ENCODE peak calls at places on chromosomes 13 and 19, in seven cellular contexts. I is upper lobe of left lung; G is lower lobe of right lung; H is Right ventricle myocardium superior; C is activated naive CD8-positive, alpha-beta T cell treated with anti-CD3 and anti-CD28 coated beads, Interleukin-2, amount 50 U/mL, for 24 hours; Q is mucosa of descending colon; D is activated B cell treated with CpG ODN at 0.5 μM for 24 hours. U is an unnamed sample.

GRCh38 chr19:28472843-28473242 is 740.1 kb downstream of the UQCRFS1 start:
- ATAC-seq in I (no peak), D (no peak), G (peak), Q (peak), C (no peak), H (peak), U (no peak)

GRCh38 chr13:80214050-80214449 is 126.9 kb downstream of the SPRY2 start:
- ATAC-seq in I (peak), G (peak), Q (no peak), C (no peak), D (no peak), H (no peak), U (no peak)

GRCh38 chr13:42594577-42595571 is 20.9 kb downstream of the TNFSF11 start:
- ATAC-seq in C (no peak), G (peak), I (no peak), H (peak), Q (peak), D (peak), U (peak)

GRCh38 chr13:72850959-72851677 is 69.2 kb downstream of the PIBF1 start:
- ATAC-seq in Q (peak), D (no peak), C (no peak), G (no peak), H (no peak), I (no peak), U (no peak)

GRCh38 chr13:22041741-22042140 is 370.9 kb downstream of the FGF9 start:
- ATAC-seq in D (no peak), H (no peak), G (no peak), I (no peak), C (peak), Q (no peak), U (no peak)

GRCh38 chr13:40940841-40941240 is 78.3 kb downstream of the ELF1 start:
- ATAC-seq in D (no peak), I (no peak), G (peak), Q (no peak), C (no peak), H (peak), U (no peak)

GRCh38 chr19:9863759-9864158 is 28.6 kb downstream of the PIN1 start:
- ATAC-seq in D (no peak), Q (no peak), C (peak), I (no peak), G (no peak), H (no peak), U (no peak)

GRCh38 chr13:21901772-21902708 is 231.2 kb downstream of the FGF9 start:
- ATAC-seq in H (peak), Q (peak), G (peak), I (peak), C (no peak), D (no peak), U (no peak)

GRCh38 chr13:87057807-87058520 is 613.2 kb upstream of the SLITRK5 start:
- ATAC-seq in D (no peak), Q (peak), H (no peak), I (no peak), G (no peak), C (no peak), U (no peak)

GRCh38 chr19:3285647-3286176 is 61.3 kb downstream of the CELF5 start:
- ATAC-seq in D (peak), Q (peak), G (peak), C (no peak), I (no peak), H (peak), U (peak)

GRCh38 chr13:94706854-94707399 is 5.4 kb downstream of the SOX21 start:
- ATAC-seq in G (no peak), C (no peak), D (no peak), I (no peak), Q (no peak), H (no peak), U (no peak)

GRCh38 chr19:39568604-39569003 is 28.6 kb upstream of the EID2 start:
- ATAC-seq in D (no peak), H (no peak), I (no peak), C (no peak), G (peak), Q (no peak), U (no peak)

GRCh38 chr13:112943309-112944125 is 25.5 kb upstream of the MCF2L start:
- ATAC-seq in G (peak), Q (peak), H (peak), D (peak), C (peak), I (peak), U (peak)

GRCh38 chr13:34425307-34425949 is 516.6 kb upstream of the NBEA start:
- ATAC-seq in G (no peak), D (no peak), Q (no peak), H (no peak), I (no peak), C (no peak), U (no peak)

GRCh38 chr19:35027851-35028599 is 2.2 kb upstream of the SCN1B start:
- ATAC-seq in Q (no peak), H (no peak), I (no peak), C (no peak), G (no peak), D (no peak), U (no peak)

GRCh38 chr13:104315606-104316005 is 1249.4 kb upstream of the SLC10A2 start:
- ATAC-seq in H (no peak), D (no peak), C (no peak), G (peak), I (no peak), Q (no peak), U (no peak)

GRCh38 chr19:40718774-40719391 is 2.0 kb downstream of the ITPKC start:
- ATAC-seq in D (no peak), I (peak), G (peak), Q (peak), C (no peak), H (no peak), U (peak)

GRCh38 chr13:83722443-83722842 is 159.8 kb downstream of the SLITRK1 start:
- ATAC-seq in D (no peak), G (no peak), I (no peak), C (no peak), Q (no peak), H (no peak), U (no peak)

GRCh38 chr19:489418-490196 is 6.7 kb upstream of the MADCAM1 start:
- ATAC-seq in I (peak), Q (peak), H (peak), C (no peak), G (peak), D (no peak), U (peak)

GRCh38 chr19:2457394-2458037 is 757 bp upstream of the LMNB2 start:
- ATAC-seq in D (no peak), I (no peak), Q (no peak), H (no peak), G (no peak), C (no peak), U (no peak)

GRCh38 chr13:20363162-20363561 is 131.0 kb upstream of the GJB6 start:
- ATAC-seq in Q (no peak), D (no peak), I (no peak), C (no peak), H (no peak), G (peak), U (no peak)

GRCh38 chr19:38733493-38734175 is 10.6 kb downstream of the CAPN12 start:
- ATAC-seq in I (no peak), C (no peak), G (no peak), D (no peak), H (no peak), Q (no peak), U (peak)

GRCh38 chr13:113647351-113648217 is 10.4 kb downstream of the ATP4B start:
- ATAC-seq in D (no peak), C (peak), G (peak), Q (peak), H (peak), I (peak), U (peak)

GRCh38 chr19:5253403-5254110 is 87.1 kb downstream of the PTPRS start:
- ATAC-seq in C (no peak), Q (no peak), D (no peak), I (no peak), H (peak), G (no peak), U (no peak)